ENCODE peak calls at places on chromosomes 4 and X, in seven cellular contexts. Z is GM10248; J is ACHN; Q is activated CD8-positive, alpha-beta memory T cell treated with anti-CD3 and anti-CD28 coated beads for 1 hour; L is NCI-H1105; R is HEK293T; O is caudate nucleus. B is an unnamed sample.

GRCh38 chrX:48676893-48677270 is 6.7 kb upstream of the WAS start:
- DNase-seq in Z (no peak), J (peak; percentile 0), Q (no peak), L (no peak), R (no peak), O (no peak), B (no peak)

GRCh38 chr4:73735231-73735630 is 5.1 kb upstream of the CXCL8 start:
- DNase-seq in Z (peak; percentile 53), J (no peak), Q (no peak), L (no peak), R (no peak), O (no peak), B (no peak)

GRCh38 chrX:139762400-139763183 is 54.6 kb upstream of the MCF2 start:
- DNase-seq in Z (no peak), J (no peak), Q (no peak), L (no peak), R (no peak), O (no peak), B (no peak)

GRCh38 chrX:130094712-130095111 is 15.6 kb downstream of the ELF4 start:
- DNase-seq in Z (no peak), J (no peak), Q (no peak), L (no peak), R (no peak), O (no peak), B (no peak)

GRCh38 chr4:71195932-71196331 is 142.9 kb upstream of the SLC4A4 start:
- DNase-seq in Z (no peak), J (peak; percentile 80), Q (no peak), L (no peak), R (no peak), O (no peak), B (no peak)

GRCh38 chr4:90317785-90318184 is 190.6 kb downstream of the CCSER1 start:
- DNase-seq in Z (no peak), J (no peak), Q (no peak), L (no peak), R (peak; percentile 11), O (no peak), B (no peak)

GRCh38 chr4:119035941-119036737 is 99.5 kb upstream of the MYOZ2 start:
- DNase-seq in Z (no peak), J (peak; percentile 8), Q (no peak), L (no peak), R (no peak), O (no peak), B (no peak)

GRCh38 chr4:179114615-179115014 is 1672.4 kb upstream of the AGA start:
- DNase-seq in Z (no peak), J (no peak), Q (no peak), L (no peak), R (no peak), O (no peak), B (no peak)

GRCh38 chr4:151205722-151206121 is 71.2 kb upstream of the PRSS48 start:
- DNase-seq in Z (no peak), J (no peak), Q (no peak), L (no peak), R (no peak), O (no peak), B (no peak)

GRCh38 chrX:108484251-108484650 is 44.6 kb downstream of the COL4A5 start:
- DNase-seq in Z (no peak), J (no peak), Q (no peak), L (no peak), R (no peak), O (no peak), B (no peak)

GRCh38 chr4:40046311-40046980 is 10.2 kb upstream of the N4BP2 start:
- DNase-seq in Z (peak; percentile 31), J (no peak), Q (no peak), L (no peak), R (peak; percentile 7), O (no peak), B (peak; percentile 2)

GRCh38 chrX:16119353-16120220 is 3.8 kb upstream of the GRPR start:
- DNase-seq in Z (peak; percentile 20), J (no peak), Q (no peak), L (no peak), R (no peak), O (no peak), B (no peak)

GRCh38 chr4:87117051-87117729 is 103.2 kb downstream of the KLHL8 start:
- DNase-seq in Z (no peak), J (peak; percentile 96), Q (no peak), L (no peak), R (no peak), O (no peak), B (no peak)

GRCh38 chrX:53244610-53245009 is 19.6 kb upstream of the KDM5C start:
- DNase-seq in Z (no peak), J (no peak), Q (no peak), L (no peak), R (no peak), O (no peak), B (no peak)

GRCh38 chr4:145613546-145614234 is 5.5 kb upstream of the MMAA start:
- DNase-seq in Z (peak; percentile 18), J (peak; percentile 48), Q (no peak), L (no peak), R (no peak), O (no peak), B (no peak)

GRCh38 chr4:71270901-71271300 is 67.9 kb upstream of the SLC4A4 start:
- DNase-seq in Z (no peak), J (peak; percentile 54), Q (peak; percentile 2), L (peak; percentile 18), R (peak; percentile 38), O (no peak), B (peak; percentile 35)

GRCh38 chr4:105666693-105667092 is 41.8 kb downstream of the INTS12 start:
- DNase-seq in Z (peak; percentile 28), J (peak; percentile 25), Q (no peak), L (no peak), R (peak; percentile 27), O (no peak), B (no peak)

B was measured in SHP77 treated with DMSO at 0.1 percent for 48 hours.